ENCODE peak calls at places on chromosomes 2 and 18, in four cellular contexts. One of them, this sample, is unnamed.

GRCh38 chr2:109376115-109376514 is 237.7 kb downstream of the SEPTIN10 start:
- DNase-seq in psoas muscle: no peak
- DNase-seq in kidney: peak; percentile 39
- DNase-seq in A549: no peak
- DNase-seq in this sample: no peak

GRCh38 chr2:68190991-68191731 is 33.5 kb downstream of the PNO1 start:
- DNase-seq in psoas muscle: no peak
- DNase-seq in kidney: no peak
- DNase-seq in A549: peak; percentile 31
- DNase-seq in this sample: no peak

GRCh38 chr2:25548587-25548986 is 124.8 kb downstream of the DTNB start:
- DNase-seq in psoas muscle: no peak
- DNase-seq in kidney: no peak
- DNase-seq in A549: no peak
- DNase-seq in this sample: no peak

GRCh38 chr2:70837980-70838379 is 2.4 kb upstream of the CD207 start:
- DNase-seq in psoas muscle: no peak
- DNase-seq in kidney: peak; percentile 28
- DNase-seq in A549: no peak
- DNase-seq in this sample: no peak

GRCh38 chr2:233408366-233409285 is 54.3 kb downstream of the DGKD start:
- DNase-seq in psoas muscle: no peak
- DNase-seq in kidney: no peak
- DNase-seq in A549: no peak
- DNase-seq in this sample: no peak

GRCh38 chr2:132415256-132416079 is 1.1 kb upstream of the GPR39 start:
- DNase-seq in psoas muscle: no peak
- DNase-seq in kidney: no peak
- DNase-seq in A549: peak; percentile 21
- DNase-seq in this sample: no peak

GRCh38 chr18:47627030-47627429 is 303.4 kb downstream of the SMAD2 start:
- DNase-seq in psoas muscle: no peak
- DNase-seq in kidney: no peak
- DNase-seq in A549: no peak
- DNase-seq in this sample: no peak

GRCh38 chr2:55958756-55959155 is 35.2 kb upstream of the EFEMP1 start:
- DNase-seq in psoas muscle: no peak
- DNase-seq in kidney: no peak
- DNase-seq in A549: no peak
- DNase-seq in this sample: no peak

GRCh38 chr2:224971214-224971613 is 71.1 kb downstream of the DOCK10 start:
- DNase-seq in psoas muscle: no peak
- DNase-seq in kidney: peak; percentile 92
- DNase-seq in A549: no peak
- DNase-seq in this sample: no peak

GRCh38 chr18:79476031-79476917 is 80.5 kb downstream of the NFATC1 start:
- DNase-seq in psoas muscle: peak; percentile 12
- DNase-seq in kidney: peak; percentile 53
- DNase-seq in A549: no peak
- DNase-seq in this sample: no peak

GRCh38 chr2:26238301-26238958 is 6.0 kb downstream of the HADHA start:
- DNase-seq in psoas muscle: no peak
- DNase-seq in kidney: no peak
- DNase-seq in A549: no peak
- DNase-seq in this sample: no peak

GRCh38 chr2:112173646-112174319 is 35.6 kb downstream of the FBLN7 start:
- DNase-seq in psoas muscle: no peak
- DNase-seq in kidney: no peak
- DNase-seq in A549: no peak
- DNase-seq in this sample: no peak

GRCh38 chr2:153156743-153157142 is 321.8 kb downstream of the RPRM start:
- DNase-seq in psoas muscle: no peak
- DNase-seq in kidney: no peak
- DNase-seq in A549: no peak
- DNase-seq in this sample: no peak

GRCh38 chr2:12110074-12110473 is 363.6 kb downstream of the LPIN1 start:
- DNase-seq in psoas muscle: no peak
- DNase-seq in kidney: no peak
- DNase-seq in A549: no peak
- DNase-seq in this sample: no peak

GRCh38 chr2:216606551-216607527 is 26.4 kb upstream of the IGFBP2 start:
- DNase-seq in psoas muscle: no peak
- DNase-seq in kidney: no peak
- DNase-seq in A549: no peak
- DNase-seq in this sample: no peak

GRCh38 chr18:13381907-13382682 is 163.5 kb downstream of the LDLRAD4 start:
- DNase-seq in psoas muscle: peak; percentile 68
- DNase-seq in kidney: peak; percentile 92
- DNase-seq in A549: no peak
- DNase-seq in this sample: peak; percentile 33

GRCh38 chr2:23618696-23619530 is 233.9 kb downstream of the KLHL29 start:
- DNase-seq in psoas muscle: no peak
- DNase-seq in kidney: peak; percentile 30
- DNase-seq in A549: no peak
- DNase-seq in this sample: no peak
- H3K27ac ChIP-seq in psoas muscle: peak overlapping the region; percentile 69
- H3K27ac ChIP-seq in kidney: no peak overlapping the region
- H3K27ac ChIP-seq in A549: no peak overlapping the region
- H3K27ac ChIP-seq in this sample: no peak overlapping the region

DNA sequence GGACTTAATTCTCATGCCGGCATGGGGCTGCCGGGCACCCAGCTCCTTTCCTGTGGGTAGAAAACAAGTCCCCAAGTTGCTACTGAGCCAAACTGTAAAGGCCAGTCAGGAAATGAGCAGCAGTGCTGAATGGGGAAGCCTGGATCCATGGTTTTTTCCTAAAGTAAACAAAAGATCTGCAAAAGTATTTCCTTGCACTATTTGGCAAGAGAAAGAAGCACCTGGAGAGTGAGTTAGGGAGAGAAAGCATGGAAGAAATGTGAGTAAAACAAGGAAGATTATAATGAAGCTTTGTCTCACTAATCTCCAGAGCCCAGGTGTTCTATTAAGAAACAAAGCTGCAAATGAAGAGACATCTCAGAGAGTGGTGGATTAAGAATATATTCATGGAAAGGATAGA is 117.6 kb downstream of the METTL8 start:
- DNase-seq in psoas muscle: no peak
- DNase-seq in kidney: no peak
- DNase-seq in A549: no peak
- DNase-seq in this sample: no peak
- H3K27ac ChIP-seq in psoas muscle: no peak overlapping the region
- H3K27ac ChIP-seq in kidney: no peak overlapping the region
- H3K27ac ChIP-seq in A549: no peak overlapping the region
- H3K27ac ChIP-seq in this sample: no peak overlapping the region

DNA sequence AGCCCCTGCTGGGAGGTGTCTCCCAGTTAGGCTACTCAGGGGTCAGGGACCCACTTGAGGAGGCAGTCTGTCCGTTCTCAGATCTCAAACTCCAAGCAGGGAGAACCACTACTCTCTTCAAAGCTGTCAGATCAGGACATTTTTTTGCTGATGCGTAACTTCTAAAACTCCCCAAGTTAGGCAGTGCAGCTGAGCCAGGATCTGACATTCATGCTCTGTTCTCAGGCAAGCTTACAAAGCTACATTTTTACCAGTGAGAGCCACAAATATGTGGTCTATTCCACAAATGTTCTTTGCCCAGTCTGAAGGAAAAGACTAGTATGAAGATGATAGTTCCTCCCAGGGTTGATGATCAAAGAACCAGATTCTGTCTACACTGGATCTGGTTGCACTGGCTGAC is 184.1 kb downstream of the MTCL1 start:
- DNase-seq in psoas muscle: no peak
- DNase-seq in kidney: no peak
- DNase-seq in A549: no peak
- DNase-seq in this sample: no peak
- H3K27ac ChIP-seq in psoas muscle: no peak overlapping the region
- H3K27ac ChIP-seq in kidney: no peak overlapping the region
- H3K27ac ChIP-seq in A549: peak overlapping the region; percentile 90
- H3K27ac ChIP-seq in this sample: no peak overlapping the region

DNA sequence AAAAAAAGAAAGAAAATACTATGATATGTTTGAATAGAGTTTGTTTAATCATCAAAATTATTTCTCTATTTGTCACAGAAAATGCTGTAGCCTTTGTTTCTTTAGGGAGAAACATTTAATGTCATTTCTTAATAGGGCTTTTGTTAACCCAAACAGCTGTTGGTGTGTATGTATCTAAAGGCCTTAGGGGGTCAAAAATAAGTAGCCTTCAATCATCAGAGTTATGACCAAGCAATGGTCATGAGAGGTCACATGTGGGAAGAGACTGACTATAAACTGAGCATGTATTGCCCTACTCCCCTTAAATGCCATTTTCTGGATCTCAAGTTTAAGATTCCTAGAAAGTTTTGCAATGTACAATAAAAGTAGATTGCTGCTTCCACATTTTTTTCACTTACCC is 22.7 kb downstream of the HNMT start:
- DNase-seq in psoas muscle: no peak
- DNase-seq in kidney: no peak
- DNase-seq in A549: no peak
- DNase-seq in this sample: no peak
- H3K27ac ChIP-seq in psoas muscle: no peak overlapping the region
- H3K27ac ChIP-seq in kidney: no peak overlapping the region
- H3K27ac ChIP-seq in A549: no peak overlapping the region
- H3K27ac ChIP-seq in this sample: no peak overlapping the region

DNA sequence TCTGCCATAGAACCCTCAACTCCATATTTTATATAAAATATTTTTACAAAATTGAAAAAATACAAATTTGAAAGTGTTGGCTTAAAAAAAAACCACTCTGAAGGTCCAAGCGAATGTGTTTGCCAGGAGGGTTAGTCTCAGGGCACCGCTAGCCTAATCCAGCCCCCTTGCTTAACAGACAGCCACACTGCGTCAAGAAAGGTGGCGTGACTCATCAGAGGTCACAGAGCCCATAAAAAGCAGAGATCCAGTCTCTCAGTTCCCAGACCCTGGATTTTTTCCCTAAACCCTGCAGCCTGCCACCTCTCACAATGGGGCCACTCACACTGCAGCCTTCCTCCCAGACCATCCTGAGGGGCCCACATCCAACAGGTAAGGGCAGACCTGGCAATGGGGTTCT is 3.9 kb upstream of the TNS1 start:
- DNase-seq in psoas muscle: no peak
- DNase-seq in kidney: no peak
- DNase-seq in A549: no peak
- DNase-seq in this sample: no peak
- H3K27ac ChIP-seq in psoas muscle: peak overlapping the region; percentile 32
- H3K27ac ChIP-seq in kidney: no peak overlapping the region
- H3K27ac ChIP-seq in A549: peak overlapping the region; percentile 91
- H3K27ac ChIP-seq in this sample: no peak overlapping the region

GRCh38 chr2:101114815-101115214 is 36.4 kb downstream of the TBC1D8 start:
- DNase-seq in psoas muscle: no peak
- DNase-seq in kidney: no peak
- DNase-seq in A549: no peak
- DNase-seq in this sample: no peak
- H3K27ac ChIP-seq in psoas muscle: peak overlapping the region; percentile 94
- H3K27ac ChIP-seq in kidney: no peak overlapping the region
- H3K27ac ChIP-seq in A549: peak overlapping the region; percentile 89
- H3K27ac ChIP-seq in this sample: no peak overlapping the region

GRCh38 chr18:48992791-48993555 is 42.2 kb upstream of the SMAD7 start:
- DNase-seq in psoas muscle: no peak
- DNase-seq in kidney: peak; percentile 59
- DNase-seq in A549: no peak
- DNase-seq in this sample: no peak
- H3K27ac ChIP-seq in psoas muscle: peak overlapping the region; percentile 60
- H3K27ac ChIP-seq in kidney: no peak overlapping the region
- H3K27ac ChIP-seq in A549: peak overlapping the region; percentile 100
- H3K27ac ChIP-seq in this sample: no peak overlapping the region

GRCh38 chr2:69668598-69668997 is 25.1 kb upstream of the AAK1 start:
- DNase-seq in psoas muscle: no peak
- DNase-seq in kidney: no peak
- DNase-seq in A549: no peak
- DNase-seq in this sample: no peak
- H3K27ac ChIP-seq in psoas muscle: no peak overlapping the region
- H3K27ac ChIP-seq in kidney: no peak overlapping the region
- H3K27ac ChIP-seq in A549: no peak overlapping the region
- H3K27ac ChIP-seq in this sample: no peak overlapping the region

GRCh38 chr2:64401501-64401880 is 52.5 kb upstream of the LGALSL start:
- DNase-seq in psoas muscle: no peak
- DNase-seq in kidney: no peak
- DNase-seq in A549: no peak
- DNase-seq in this sample: no peak
- H3K27ac ChIP-seq in psoas muscle: peak overlapping the region; percentile 50
- H3K27ac ChIP-seq in kidney: no peak overlapping the region
- H3K27ac ChIP-seq in A549: no peak overlapping the region
- H3K27ac ChIP-seq in this sample: no peak overlapping the region

GRCh38 chr2:101115664-101116063 is 35.5 kb downstream of the TBC1D8 start:
- DNase-seq in psoas muscle: no peak
- DNase-seq in kidney: no peak
- DNase-seq in A549: no peak
- DNase-seq in this sample: no peak
- H3K27ac ChIP-seq in psoas muscle: peak overlapping the region; percentile 94
- H3K27ac ChIP-seq in kidney: no peak overlapping the region
- H3K27ac ChIP-seq in A549: peak overlapping the region; percentile 89
- H3K27ac ChIP-seq in this sample: no peak overlapping the region

This sample was measured in substantia nigra.